ENCODE peak calls at places on chromosomes 3 and 15, in ten cellular contexts. Z is PC-3; O is kidney tubule cell; W is midbrain; D is activated T-cell treated with anti-CD3 and anti-CD28 coated beads for 48 hours; F is lung microvascular endothelial cell; R is CD8-positive, alpha-beta T cell; H is GM04503; Q is right cardiac atrium; N is activated CD8-positive, alpha-beta T cell treated with anti-CD3 and anti-CD28 coated beads for 36 hours. B is an unnamed sample.

GRCh38 chr15:80695099-80695910 is at the start of gene ABHD17C:
- DNase-seq in Z (peak), O (peak), W (peak), D (peak), F (peak), R (peak), H (no peak), Q (peak), N (peak), B (peak)

GRCh38 chr15:72195101-72195511 is 2.5 kb downstream of the GRAMD2A start:
- DNase-seq in Z (peak), O (peak), W (peak), D (no peak), F (no peak), R (no peak), H (no peak), Q (no peak), N (no peak), B (no peak)

GRCh38 chr3:127759826-127760225 is 62.5 kb downstream of the MGLL start:
- DNase-seq in Z (no peak), O (no peak), W (no peak), D (no peak), F (no peak), R (no peak), H (no peak), Q (no peak), N (no peak), B (no peak)

GRCh38 chr3:54909236-54909635 is 18.6 kb downstream of the LRTM1 start:
- DNase-seq in Z (no peak), O (no peak), W (no peak), D (no peak), F (no peak), R (no peak), H (no peak), Q (no peak), N (no peak), B (no peak)

GRCh38 chr3:30576946-30577345 is 29.5 kb upstream of the TGFBR2 start:
- DNase-seq in Z (no peak), O (no peak), W (no peak), D (no peak), F (no peak), R (no peak), H (no peak), Q (no peak), N (no peak), B (no peak)

GRCh38 chr15:61083781-61084134 is 145.3 kb downstream of the RORA start:
- DNase-seq in Z (no peak), O (no peak), W (no peak), D (no peak), F (no peak), R (no peak), H (no peak), Q (peak), N (no peak), B (no peak)

GRCh38 chr3:59908280-59908679 is 858.5 kb upstream of the CFAP20DC start:
- DNase-seq in Z (no peak), O (peak), W (no peak), D (no peak), F (no peak), R (no peak), H (no peak), Q (no peak), N (no peak), B (no peak)

GRCh38 chr15:55703873-55704285 is 39.1 kb downstream of the PRTG start:
- DNase-seq in Z (no peak), O (peak), W (no peak), D (no peak), F (no peak), R (no peak), H (peak), Q (no peak), N (no peak), B (no peak)

GRCh38 chr3:126553284-126553811 is 5.4 kb downstream of the C3orf22 start:
- DNase-seq in Z (no peak), O (no peak), W (no peak), D (no peak), F (no peak), R (no peak), H (no peak), Q (no peak), N (no peak), B (peak)